ENCODE peak calls at places on chromosomes 11 and 22, in five cellular contexts. K is mucosa of descending colon, Z is amniotic stem cell, J is NCI-H510A treated with DMSO at 0.1 percent for 48 hours, V is upper lobe of right lung. G is an unnamed sample.

GRCh38 chr11:125412509-125412908 is 83.6 kb downstream of the FEZ1 start:
- DNase-seq in K (no peak), Z (no peak), J (no peak), V (peak; percentile 25), G (no peak)

GRCh38 chr22:45308624-45309421 is 911 bp upstream of the FAM118A start:
- DNase-seq in K (peak; percentile 57), Z (no peak), J (no peak), V (no peak), G (no peak)

GRCh38 chr11:105673089-105673488 is 63.2 kb downstream of the GRIA4 start:
- DNase-seq in K (peak; percentile 68), Z (peak; percentile 41), J (no peak), V (no peak), G (no peak)

GRCh38 chr22:46612904-46613605 is 7.1 kb upstream of the GRAMD4 start:
- DNase-seq in K (peak; percentile 55), Z (no peak), J (no peak), V (no peak), G (no peak)

GRCh38 chr22:46812786-46813185 is 50.3 kb downstream of the TBC1D22A start:
- DNase-seq in K (no peak), Z (no peak), J (no peak), V (no peak), G (no peak)

GRCh38 chr22:32527756-32528155 is 53.1 kb downstream of the FBXO7 start:
- DNase-seq in K (no peak), Z (no peak), J (no peak), V (no peak), G (no peak)

GRCh38 chr22:50177537-50178470 is 7.3 kb downstream of the PANX2 start:
- DNase-seq in K (no peak), Z (no peak), J (no peak), V (no peak), G (no peak)

GRCh38 chr11:71563401-71563800 is 2.0 kb upstream of the KRTAP5-10 start:
- DNase-seq in K (peak; percentile 28), Z (peak; percentile 11), J (no peak), V (no peak), G (no peak)

GRCh38 chr11:23457641-23458040 is 597.4 kb upstream of the CCDC179 start:
- DNase-seq in K (no peak), Z (no peak), J (no peak), V (no peak), G (no peak)

GRCh38 chr22:49712195-49712791 is 115.4 kb downstream of the BRD1 start:
- DNase-seq in K (no peak), Z (no peak), J (no peak), V (peak; percentile 26), G (no peak)

GRCh38 chr22:21904250-21904789 is 36.9 kb upstream of the MAPK1 start:
- DNase-seq in K (no peak), Z (no peak), J (no peak), V (no peak), G (no peak)

GRCh38 chr22:31039393-31039792 is 41.7 kb upstream of the SMTN start:
- DNase-seq in K (no peak), Z (no peak), J (no peak), V (no peak), G (no peak)

GRCh38 chr11:567036-567628 is 6.4 kb downstream of the RASSF7 start:
- DNase-seq in K (no peak), Z (no peak), J (no peak), V (no peak), G (no peak)

GRCh38 chr11:102989379-102990047 is 34.0 kb upstream of the MMP13 start:
- DNase-seq in K (no peak), Z (no peak), J (no peak), V (no peak), G (no peak)

GRCh38 chr22:21044931-21045584 is 688 bp upstream of the LRRC74B start:
- DNase-seq in K (no peak), Z (peak; percentile 15), J (peak; percentile 71), V (peak; percentile 63), G (no peak)

GRCh38 chr22:42959472-42960145 is 55.3 kb downstream of the PACSIN2 start:
- DNase-seq in K (peak; percentile 68), Z (no peak), J (peak; percentile 19), V (no peak), G (no peak)

GRCh38 chr22:27603111-27603822 is 198.3 kb downstream of the MN1 start:
- DNase-seq in K (no peak), Z (no peak), J (no peak), V (no peak), G (no peak)

G was measured in NCI-H2029.